ENCODE peak calls at places on chromosomes 11 and 22, in ten cellular contexts. Z is OCI-LY7, I is mucosa of descending colon, R is fibroblast of lung, P is small intestine, V is uterus, F is K562, H is HepG2, X is keratinocyte, B is heart right ventricle. O is an unnamed sample. For H3K4me1, the result is how much of the 10 kb centered on the place peaks cover.

GRCh38 chr11:119195680-119196079 is 10.4 kb downstream of the NHERF4 start:
- DNase-seq in Z (no peak), I (peak), R (peak), P (peak), V (no peak), F (peak), H (peak), X (no peak), B (no peak), O (no peak)

GRCh38 chr22:44391026-44391425 is 78.3 kb upstream of the SHISAL1 start:
- DNase-seq in Z (no peak), I (peak), R (peak), P (no peak), V (no peak), F (no peak), H (no peak), X (no peak), B (no peak), O (no peak)

GRCh38 chr22:48882636-48883200 is 945.0 kb downstream of the BRD1 start:
- DNase-seq in Z (no peak), I (no peak), R (no peak), P (no peak), V (no peak), F (no peak), H (no peak), X (no peak), B (no peak), O (no peak)

GRCh38 chr11:110859998-110860397 is 147.8 kb upstream of the ARHGAP20 start:
- DNase-seq in Z (no peak), I (peak), R (no peak), P (peak), V (no peak), F (no peak), H (no peak), X (no peak), B (no peak), O (no peak)

GRCh38 chr11:108606495-108607160 is 13.1 kb upstream of the EXPH5 start:
- DNase-seq in Z (no peak), I (no peak), R (peak), P (no peak), V (no peak), F (no peak), H (no peak), X (no peak), B (no peak), O (no peak)

GRCh38 chr11:65903068-65903481 is 2.9 kb upstream of the FOSL1 start:
- DNase-seq in Z (no peak), I (no peak), R (peak), P (no peak), V (no peak), F (peak), H (peak), X (no peak), B (no peak), O (no peak)

GRCh38 chr11:1953489-1954284 is 6.6 kb downstream of the MRPL23 start:
- DNase-seq in Z (no peak), I (peak), R (no peak), P (no peak), V (peak), F (no peak), H (no peak), X (no peak), B (peak), O (no peak)

GRCh38 chr22:46971141-46971775 is 208.8 kb downstream of the TBC1D22A start:
- DNase-seq in Z (no peak), I (no peak), R (peak), P (no peak), V (no peak), F (no peak), H (no peak), X (no peak), B (peak), O (peak)

GRCh38 chr22:47248925-47249324 is 486.5 kb downstream of the TBC1D22A start:
- DNase-seq in Z (no peak), I (no peak), R (no peak), P (no peak), V (no peak), F (no peak), H (no peak), X (no peak), B (no peak), O (no peak)

GRCh38 chr22:41902932-41903421 is 11.9 kb downstream of the SHISA8 start:
- DNase-seq in Z (no peak), I (no peak), R (no peak), P (no peak), V (no peak), F (no peak), H (no peak), X (no peak), B (peak), O (no peak)

GRCh38 chr11:6655020-6655789 is 404 bp downstream of the DCHS1 start:
- DNase-seq in Z (no peak), I (peak), R (no peak), P (no peak), V (peak), F (no peak), H (no peak), X (no peak), B (peak), O (no peak)

GRCh38 chr11:125315088-125315740 is 150.7 kb downstream of the PKNOX2 start:
- DNase-seq in Z (no peak), I (no peak), R (peak), P (peak), V (peak), F (no peak), H (no peak), X (no peak), B (peak), O (peak)

GRCh38 chr11:110447897-110448522 is 18.3 kb downstream of the FDX1 start:
- DNase-seq in Z (peak), I (no peak), R (no peak), P (peak), V (no peak), F (no peak), H (no peak), X (no peak), B (no peak), O (no peak)

GRCh38 chr11:32006799-32007388 is 84.0 kb upstream of the RCN1 start:
- DNase-seq in Z (peak), I (no peak), R (peak), P (peak), V (no peak), F (peak), H (peak), X (no peak), B (peak), O (no peak)

DNA sequence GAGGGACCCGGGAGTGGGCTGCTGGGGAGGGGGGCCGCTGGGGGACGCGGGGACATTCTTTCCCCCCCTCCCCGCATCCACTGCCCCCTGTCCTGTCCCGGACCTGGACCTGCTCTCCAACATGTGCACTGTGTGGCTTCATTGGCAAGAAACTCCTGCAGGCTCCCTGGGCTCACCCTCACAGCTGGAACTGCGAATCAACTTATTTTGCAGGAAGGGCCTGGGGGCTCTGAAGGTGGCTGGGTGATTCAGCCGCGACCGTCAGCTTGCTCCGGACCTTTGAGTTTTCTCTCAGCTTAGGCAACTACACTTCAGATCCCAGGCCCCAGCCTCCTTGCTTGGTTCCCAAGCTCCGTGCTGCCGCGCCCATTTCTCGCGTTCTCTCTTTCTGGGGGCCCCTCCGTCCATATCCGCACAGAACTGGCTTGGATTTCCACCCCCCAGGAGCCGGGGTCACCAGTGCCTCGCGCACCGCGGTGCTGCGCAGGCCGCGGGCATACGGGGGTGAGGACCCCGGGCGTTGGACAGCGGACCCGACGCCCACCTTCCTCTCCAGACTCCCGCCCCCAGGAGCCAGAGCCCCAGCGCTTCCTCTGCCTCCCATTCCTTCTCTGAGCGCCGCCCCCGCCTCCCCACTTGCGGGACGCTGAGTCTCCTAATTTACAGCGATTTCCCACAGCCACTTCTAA is 475 bp upstream of the AHNAK start:
- DNase-seq in Z (no peak), I (peak), R (peak), P (peak), V (peak), F (no peak), H (no peak), X (no peak), B (no peak), O (peak)
- H3K4me1 ChIP-seq in Z (under half), I (half or more), R (under half), P (under half), V (under half), F (half or more), H (half or more), X (under half), B (half or more), O (half or more)

GRCh38 chr11:10386361-10386760 is 68.7 kb upstream of the AMPD3 start:
- DNase-seq in Z (no peak), I (no peak), R (no peak), P (no peak), V (no peak), F (no peak), H (no peak), X (no peak), B (no peak), O (no peak)

GRCh38 chr11:10386861-10387208 is 68.2 kb upstream of the AMPD3 start:
- DNase-seq in Z (no peak), I (no peak), R (no peak), P (no peak), V (no peak), F (no peak), H (no peak), X (no peak), B (no peak), O (no peak)

GRCh38 chr11:10388096-10388495 is 67.0 kb upstream of the AMPD3 start:
- DNase-seq in Z (no peak), I (no peak), R (no peak), P (no peak), V (no peak), F (no peak), H (no peak), X (no peak), B (no peak), O (no peak)

GRCh38 chr11:10388574-10388973 is 66.5 kb upstream of the AMPD3 start:
- DNase-seq in Z (no peak), I (no peak), R (no peak), P (no peak), V (no peak), F (no peak), H (no peak), X (no peak), B (no peak), O (no peak)

GRCh38 chr11:10387209-10388083 is 67.6 kb upstream of the AMPD3 start:
- DNase-seq in Z (no peak), I (peak), R (peak), P (no peak), V (peak), F (no peak), H (no peak), X (no peak), B (no peak), O (peak)
- H3K4me1 ChIP-seq in Z (under half), I (under half), R (under half), P (under half), V (under half), F (under half), H (under half), X (under half), B (under half), O (under half)

GRCh38 chr11:3954448-3955298 is 99.2 kb downstream of the STIM1 start:
- DNase-seq in Z (no peak), I (no peak), R (peak), P (no peak), V (no peak), F (peak), H (no peak), X (no peak), B (no peak), O (no peak)
- H3K4me1 ChIP-seq in Z (half or more), I (under half), R (under half), P (under half), V (under half), F (half or more), H (half or more), X (under half), B (half or more), O (under half)

DNA sequence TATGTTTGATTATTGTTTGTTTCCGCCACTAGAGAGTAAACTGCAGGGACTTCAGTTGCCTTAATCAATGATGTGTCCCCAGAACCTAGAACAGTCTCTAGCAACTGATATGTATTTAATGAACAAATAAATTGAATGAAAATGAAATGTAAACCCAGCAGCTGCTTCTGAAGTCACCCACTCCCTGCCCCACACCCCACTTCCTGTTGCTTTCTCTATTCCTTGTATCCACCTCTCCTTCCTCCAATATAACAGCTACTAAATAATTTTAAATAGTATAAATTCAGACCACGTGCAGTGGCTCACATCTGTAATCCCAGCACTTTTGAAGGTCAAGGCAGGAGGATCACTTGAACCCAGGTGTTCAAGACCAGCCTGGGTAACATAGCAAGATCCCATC is 15.8 kb downstream of the MYH9 start:
- DNase-seq in Z (no peak), I (no peak), R (no peak), P (no peak), V (no peak), F (no peak), H (no peak), X (no peak), B (no peak), O (no peak)
- H3K4me1 ChIP-seq in Z (half or more), I (half or more), R (half or more), P (under half), V (half or more), F (under half), H (half or more), X (half or more), B (half or more), O (half or more)

GRCh38 chr11:74009675-74010305 is 905 bp upstream of the UCP3 start:
- DNase-seq in Z (no peak), I (no peak), R (no peak), P (no peak), V (no peak), F (peak), H (no peak), X (no peak), B (no peak), O (no peak)

GRCh38 chr11:74013141-74013540 is 4.3 kb upstream of the UCP3 start:
- DNase-seq in Z (no peak), I (no peak), R (no peak), P (no peak), V (no peak), F (no peak), H (no peak), X (no peak), B (no peak), O (no peak)

GRCh38 chr11:74012072-74012809 is 3.4 kb upstream of the UCP3 start:
- DNase-seq in Z (no peak), I (no peak), R (no peak), P (no peak), V (no peak), F (peak), H (no peak), X (no peak), B (no peak), O (no peak)

GRCh38 chr11:74010306-74010981 is 1.6 kb upstream of the UCP3 start:
- DNase-seq in Z (no peak), I (no peak), R (no peak), P (no peak), V (no peak), F (peak), H (no peak), X (no peak), B (no peak), O (no peak)

GRCh38 chr11:74011360-74012071 is 2.6 kb upstream of the UCP3 start:
- DNase-seq in Z (no peak), I (no peak), R (no peak), P (no peak), V (no peak), F (peak), H (no peak), X (no peak), B (no peak), O (no peak)
- H3K4me1 ChIP-seq in Z (under half), I (under half), R (under half), P (under half), V (under half), F (half or more), H (under half), X (under half), B (half or more), O (under half)

GRCh38 chr11:73154178-73154577 is 12.1 kb upstream of the FCHSD2 start:
- DNase-seq in Z (peak), I (no peak), R (no peak), P (peak), V (no peak), F (peak), H (no peak), X (no peak), B (no peak), O (no peak)
- H3K4me1 ChIP-seq in Z (half or more), I (under half), R (under half), P (under half), V (under half), F (under half), H (half or more), X (under half), B (half or more), O (under half)

GRCh38 chr11:96221244-96222070 is 121.5 kb downstream of the MAML2 start:
- DNase-seq in Z (no peak), I (no peak), R (no peak), P (no peak), V (no peak), F (no peak), H (no peak), X (no peak), B (no peak), O (no peak)
- H3K4me1 ChIP-seq in Z (half or more), I (under half), R (under half), P (under half), V (under half), F (under half), H (half or more), X (under half), B (half or more), O (half or more)

O was measured in tibial nerve.